ENCODE peak calls at places on chromosomes 2 and 18, in four cellular contexts. V is fibroblast of lung, C is epithelial cell of esophagus, W is AG10803. U is an unnamed sample.

GRCh38 chr2:231152800-231153557 is 28.1 kb upstream of the HTR2B start:
- DNase-seq in C (no peak), W (peak), V (peak), U (no peak)

GRCh38 chr18:67608171-67608570 is 91.7 kb upstream of the DSEL start:
- DNase-seq in V (no peak), C (no peak), W (no peak), U (no peak)

GRCh38 chr2:146477383-146477782 is 1367.4 kb upstream of the ACVR2A start:
- DNase-seq in V (peak), W (no peak), C (no peak), U (peak)

GRCh38 chr2:204900487-204900886 is 355.2 kb downstream of the PARD3B start:
- DNase-seq in V (no peak), C (peak), W (no peak), U (no peak)

GRCh38 chr2:144094408-144095151 is 425.3 kb downstream of the ZEB2 start:
- DNase-seq in V (no peak), C (no peak), W (no peak), U (no peak)

GRCh38 chr2:121790276-121790956 is 35.0 kb downstream of the TSN start:
- DNase-seq in W (peak), C (peak), V (peak), U (no peak)

GRCh38 chr2:120239488-120240287 is 13.0 kb upstream of the RALB start:
- DNase-seq in C (peak), V (peak), W (peak), U (no peak)

GRCh38 chr2:72954376-72955187 is 37.3 kb downstream of the EMX1 start:
- DNase-seq in C (no peak), V (no peak), W (no peak), U (no peak)

GRCh38 chr2:232633413-232634318 is at the start of gene EFHD1:
- DNase-seq in C (peak), V (peak), W (peak), U (peak)